ENCODE peak calls at places on chromosome 16, in ten cellular contexts. One of them, this sample, is unnamed.
A peak's percentile ranks its signal among the peaks of the same experiment; 100 is the strongest.

GRCh38 chr16:8565498-8565897 is 24.8 kb downstream of the TMEM114 start:
- DNase-seq in HTR-8/SVneo: no peak
- DNase-seq in aorta: no peak
- DNase-seq in body of pancreas: no peak
- DNase-seq in DMS153: peak; percentile 78
- DNase-seq in NCI-H1417: peak; percentile 10
- DNase-seq in BJ: no peak
- DNase-seq in NCI-H2171: no peak
- DNase-seq in Kasumi-1: no peak
- DNase-seq in mesothelial cell of epicardium: no peak
- DNase-seq in this sample: no peak

GRCh38 chr16:12459401-12459791 is 344.3 kb downstream of the CPPED1 start:
- DNase-seq in body of pancreas: peak; percentile 71
- DNase-seq in Kasumi-1: peak; percentile 47
- DNase-seq in DMS153: no peak
- DNase-seq in NCI-H1417: no peak
- DNase-seq in aorta: no peak
- DNase-seq in BJ: no peak
- DNase-seq in NCI-H2171: no peak
- DNase-seq in mesothelial cell of epicardium: no peak
- DNase-seq in HTR-8/SVneo: no peak
- DNase-seq in this sample: no peak

GRCh38 chr16:89273741-89274472 is 56.4 kb downstream of the ZNF778 start:
- DNase-seq in aorta: no peak
- DNase-seq in NCI-H1417: no peak
- DNase-seq in BJ: no peak
- DNase-seq in body of pancreas: no peak
- DNase-seq in Kasumi-1: no peak
- DNase-seq in DMS153: no peak
- DNase-seq in NCI-H2171: no peak
- DNase-seq in mesothelial cell of epicardium: no peak
- DNase-seq in HTR-8/SVneo: no peak
- DNase-seq in this sample: no peak

GRCh38 chr16:87757841-87758426 is 7.9 kb downstream of the KLHDC4 start:
- DNase-seq in Kasumi-1: no peak
- DNase-seq in aorta: no peak
- DNase-seq in body of pancreas: no peak
- DNase-seq in NCI-H1417: no peak
- DNase-seq in NCI-H2171: no peak
- DNase-seq in DMS153: no peak
- DNase-seq in mesothelial cell of epicardium: no peak
- DNase-seq in BJ: no peak
- DNase-seq in HTR-8/SVneo: no peak
- DNase-seq in this sample: no peak

GRCh38 chr16:16019488-16019887 is 70.1 kb downstream of the ABCC1 start:
- DNase-seq in Kasumi-1: no peak
- DNase-seq in BJ: no peak
- DNase-seq in aorta: peak; percentile 82
- DNase-seq in NCI-H1417: no peak
- DNase-seq in body of pancreas: no peak
- DNase-seq in DMS153: no peak
- DNase-seq in mesothelial cell of epicardium: no peak
- DNase-seq in NCI-H2171: no peak
- DNase-seq in HTR-8/SVneo: peak; percentile 38
- DNase-seq in this sample: no peak

GRCh38 chr16:86850675-86851074 is 272.3 kb downstream of the FOXL1 start:
- DNase-seq in DMS153: no peak
- DNase-seq in HTR-8/SVneo: no peak
- DNase-seq in mesothelial cell of epicardium: no peak
- DNase-seq in Kasumi-1: no peak
- DNase-seq in NCI-H2171: no peak
- DNase-seq in BJ: no peak
- DNase-seq in aorta: no peak
- DNase-seq in NCI-H1417: no peak
- DNase-seq in body of pancreas: no peak
- DNase-seq in this sample: no peak

GRCh38 chr16:5490499-5490898 is 392.9 kb upstream of the EEF2KMT start:
- DNase-seq in BJ: no peak
- DNase-seq in Kasumi-1: no peak
- DNase-seq in DMS153: peak; percentile 2
- DNase-seq in aorta: peak; percentile 79
- DNase-seq in mesothelial cell of epicardium: peak; percentile 53
- DNase-seq in NCI-H1417: no peak
- DNase-seq in body of pancreas: peak; percentile 4
- DNase-seq in NCI-H2171: no peak
- DNase-seq in HTR-8/SVneo: no peak
- DNase-seq in this sample: peak; percentile 75

GRCh38 chr16:69840975-69841374 is 78.8 kb downstream of the WWP2 start:
- DNase-seq in DMS153: no peak
- DNase-seq in aorta: no peak
- DNase-seq in mesothelial cell of epicardium: no peak
- DNase-seq in NCI-H1417: no peak
- DNase-seq in BJ: no peak
- DNase-seq in body of pancreas: no peak
- DNase-seq in NCI-H2171: no peak
- DNase-seq in Kasumi-1: no peak
- DNase-seq in HTR-8/SVneo: no peak
- DNase-seq in this sample: no peak

GRCh38 chr16:9090960-9091866 is at the start of gene HAPSTR1:
- DNase-seq in DMS153: peak; percentile 100
- DNase-seq in body of pancreas: peak; percentile 100
- DNase-seq in mesothelial cell of epicardium: peak; percentile 98
- DNase-seq in aorta: peak; percentile 100
- DNase-seq in NCI-H2171: peak; percentile 100
- DNase-seq in NCI-H1417: peak; percentile 99
- DNase-seq in Kasumi-1: peak; percentile 94
- DNase-seq in HTR-8/SVneo: peak; percentile 97
- DNase-seq in BJ: peak; percentile 98
- DNase-seq in this sample: peak; percentile 100

GRCh38 chr16:11251525-11252481 is 4.2 kb downstream of the SOCS1 start:
- DNase-seq in Kasumi-1: peak; percentile 1
- DNase-seq in DMS153: no peak
- DNase-seq in NCI-H1417: no peak
- DNase-seq in NCI-H2171: no peak
- DNase-seq in HTR-8/SVneo: no peak
- DNase-seq in body of pancreas: peak; percentile 35
- DNase-seq in mesothelial cell of epicardium: no peak
- DNase-seq in BJ: no peak
- DNase-seq in aorta: no peak
- DNase-seq in this sample: no peak

GRCh38 chr16:28293589-28293935 is 1.2 kb downstream of the SBK1 start:
- DNase-seq in HTR-8/SVneo: no peak
- DNase-seq in mesothelial cell of epicardium: no peak
- DNase-seq in Kasumi-1: no peak
- DNase-seq in BJ: no peak
- DNase-seq in NCI-H1417: no peak
- DNase-seq in aorta: no peak
- DNase-seq in body of pancreas: no peak
- DNase-seq in DMS153: no peak
- DNase-seq in NCI-H2171: no peak
- DNase-seq in this sample: no peak

GRCh38 chr16:24318670-24319069 is 62.5 kb downstream of the CACNG3 start:
- DNase-seq in NCI-H2171: no peak
- DNase-seq in BJ: no peak
- DNase-seq in mesothelial cell of epicardium: no peak
- DNase-seq in NCI-H1417: no peak
- DNase-seq in body of pancreas: no peak
- DNase-seq in aorta: no peak
- DNase-seq in HTR-8/SVneo: no peak
- DNase-seq in Kasumi-1: no peak
- DNase-seq in DMS153: no peak
- DNase-seq in this sample: no peak

GRCh38 chr16:30356401-30357084 is 1.4 kb upstream of the CD2BP2 start:
- DNase-seq in DMS153: peak; percentile 22
- DNase-seq in body of pancreas: no peak
- DNase-seq in NCI-H2171: no peak
- DNase-seq in NCI-H1417: no peak
- DNase-seq in BJ: no peak
- DNase-seq in aorta: peak; percentile 69
- DNase-seq in mesothelial cell of epicardium: no peak
- DNase-seq in Kasumi-1: no peak
- DNase-seq in HTR-8/SVneo: no peak
- DNase-seq in this sample: no peak

GRCh38 chr16:24257965-24258364 is 1.8 kb downstream of the CACNG3 start:
- DNase-seq in DMS153: no peak
- DNase-seq in NCI-H2171: no peak
- DNase-seq in BJ: no peak
- DNase-seq in NCI-H1417: no peak
- DNase-seq in aorta: no peak
- DNase-seq in Kasumi-1: no peak
- DNase-seq in body of pancreas: no peak
- DNase-seq in HTR-8/SVneo: no peak
- DNase-seq in mesothelial cell of epicardium: no peak
- DNase-seq in this sample: no peak

GRCh38 chr16:87129771-87130170 is 187.4 kb downstream of the C16orf95 start:
- DNase-seq in DMS153: no peak
- DNase-seq in NCI-H2171: no peak
- DNase-seq in HTR-8/SVneo: peak; percentile 81
- DNase-seq in Kasumi-1: no peak
- DNase-seq in body of pancreas: no peak
- DNase-seq in aorta: no peak
- DNase-seq in mesothelial cell of epicardium: no peak
- DNase-seq in BJ: no peak
- DNase-seq in NCI-H1417: no peak
- DNase-seq in this sample: no peak

GRCh38 chr16:50696575-50697420 is 3.4 kb downstream of the NOD2 start:
- DNase-seq in aorta: peak; percentile 89
- DNase-seq in HTR-8/SVneo: peak; percentile 24
- DNase-seq in NCI-H1417: no peak
- DNase-seq in DMS153: no peak
- DNase-seq in body of pancreas: peak; percentile 83
- DNase-seq in Kasumi-1: no peak
- DNase-seq in NCI-H2171: no peak
- DNase-seq in mesothelial cell of epicardium: no peak
- DNase-seq in BJ: no peak
- DNase-seq in this sample: peak; percentile 67

GRCh38 chr16:86697715-86698114 is 119.4 kb downstream of the FOXL1 start:
- DNase-seq in NCI-H2171: no peak
- DNase-seq in aorta: no peak
- DNase-seq in body of pancreas: no peak
- DNase-seq in Kasumi-1: no peak
- DNase-seq in NCI-H1417: no peak
- DNase-seq in BJ: no peak
- DNase-seq in HTR-8/SVneo: peak; percentile 41
- DNase-seq in DMS153: no peak
- DNase-seq in mesothelial cell of epicardium: no peak
- DNase-seq in this sample: peak; percentile 43

GRCh38 chr16:53785044-53785443 is 81.1 kb downstream of the FTO start:
- DNase-seq in body of pancreas: no peak
- DNase-seq in HTR-8/SVneo: no peak
- DNase-seq in BJ: no peak
- DNase-seq in Kasumi-1: no peak
- DNase-seq in NCI-H2171: peak; percentile 22
- DNase-seq in NCI-H1417: no peak
- DNase-seq in DMS153: no peak
- DNase-seq in aorta: no peak
- DNase-seq in mesothelial cell of epicardium: no peak
- DNase-seq in this sample: no peak

GRCh38 chr16:75092777-75093176 is 23.8 kb downstream of the LDHD start:
- DNase-seq in DMS153: no peak
- DNase-seq in aorta: peak; percentile 32
- DNase-seq in Kasumi-1: no peak
- DNase-seq in BJ: no peak
- DNase-seq in body of pancreas: peak; percentile 48
- DNase-seq in mesothelial cell of epicardium: no peak
- DNase-seq in NCI-H2171: no peak
- DNase-seq in NCI-H1417: no peak
- DNase-seq in HTR-8/SVneo: no peak
- DNase-seq in this sample: no peak

GRCh38 chr16:75218256-75219076 is at the start of gene CTRB1:
- DNase-seq in NCI-H1417: no peak
- DNase-seq in DMS153: no peak
- DNase-seq in body of pancreas: peak; percentile 97
- DNase-seq in BJ: no peak
- DNase-seq in HTR-8/SVneo: no peak
- DNase-seq in aorta: no peak
- DNase-seq in NCI-H2171: no peak
- DNase-seq in Kasumi-1: no peak
- DNase-seq in mesothelial cell of epicardium: no peak
- DNase-seq in this sample: peak; percentile 4